ENCODE peak calls at places on chromosomes 2 and 18, in eight cellular contexts. S is psoas muscle; T is progenitor cell of endocrine pancreas; Q is A549; M is tibial artery; C is CD8-positive, alpha-beta T cell; R is nephron progenitor cell; E is IMR-90. U is an unnamed sample.

GRCh38 chr2:26540306-26540705 is 62.4 kb upstream of the OTOF start:
- DNase-seq in S (no peak), T (no peak), Q (no peak), M (peak), C (no peak), R (peak), E (no peak), U (no peak)

GRCh38 chr2:241566468-241566867 is 7.9 kb downstream of the BOK start:
- DNase-seq in S (no peak), T (no peak), Q (no peak), M (peak), C (no peak), R (no peak), E (no peak), U (no peak)

GRCh38 chr18:68121308-68121707 is 593.6 kb downstream of the TMX3 start:
- DNase-seq in S (no peak), T (no peak), Q (peak), M (no peak), C (no peak), R (no peak), E (peak), U (no peak)

GRCh38 chr2:60549250-60550150 is 4.0 kb downstream of the BCL11A start:
- DNase-seq in S (no peak), T (no peak), Q (no peak), M (no peak), C (no peak), R (peak), E (no peak), U (no peak)

GRCh38 chr2:11507517-11507916 is 26.3 kb upstream of the GREB1 start:
- DNase-seq in S (no peak), T (no peak), Q (no peak), M (no peak), C (no peak), R (no peak), E (no peak), U (no peak)

GRCh38 chr2:237254911-237255578 is 158.9 kb downstream of the COL6A3 start:
- DNase-seq in S (no peak), T (no peak), Q (no peak), M (no peak), C (no peak), R (no peak), E (peak), U (no peak)

GRCh38 chr2:19854596-19855235 is 47.1 kb downstream of the TTC32 start:
- DNase-seq in S (peak), T (no peak), Q (no peak), M (no peak), C (no peak), R (no peak), E (no peak), U (no peak)

GRCh38 chr18:77162580-77162979 is 30.0 kb upstream of the MBP start:
- DNase-seq in S (no peak), T (no peak), Q (no peak), M (no peak), C (no peak), R (no peak), E (no peak), U (no peak)

GRCh38 chr2:221517362-221518121 is 54.6 kb downstream of the EPHA4 start:
- DNase-seq in S (peak), T (no peak), Q (peak), M (no peak), C (peak), R (no peak), E (peak), U (peak)

GRCh38 chr2:217637268-217637615 is 365.6 kb downstream of the TNS1 start:
- DNase-seq in S (no peak), T (no peak), Q (no peak), M (no peak), C (no peak), R (peak), E (no peak), U (no peak)

GRCh38 chr2:68721482-68722071 is 13.0 kb upstream of the ARHGAP25 start:
- DNase-seq in S (no peak), T (no peak), Q (no peak), M (no peak), C (peak), R (no peak), E (no peak), U (no peak)

GRCh38 chr18:46051731-46052461 is 20.2 kb downstream of the PSTPIP2 start:
- DNase-seq in S (no peak), T (no peak), Q (peak), M (no peak), C (no peak), R (no peak), E (peak), U (no peak)

GRCh38 chr2:126725580-126725979 is 69.6 kb downstream of the GYPC start:
- DNase-seq in S (no peak), T (no peak), Q (no peak), M (no peak), C (no peak), R (no peak), E (no peak), U (no peak)

GRCh38 chr2:164620873-164621760 is at the start of gene GRB14:
- DNase-seq in S (peak), T (peak), Q (peak), M (no peak), C (no peak), R (peak), E (no peak), U (no peak)

GRCh38 chr18:69874058-69874457 is 73.6 kb downstream of the CD226 start:
- DNase-seq in S (no peak), T (no peak), Q (no peak), M (no peak), C (no peak), R (no peak), E (peak), U (no peak)

GRCh38 chr18:69880083-69880482 is 67.6 kb downstream of the CD226 start:
- DNase-seq in S (no peak), T (no peak), Q (no peak), M (no peak), C (no peak), R (no peak), E (no peak), U (no peak)

GRCh38 chr18:69872661-69873060 is 75.0 kb downstream of the CD226 start:
- DNase-seq in S (no peak), T (no peak), Q (no peak), M (no peak), C (no peak), R (no peak), E (no peak), U (no peak)

GRCh38 chr18:69878534-69878933 is 69.1 kb downstream of the CD226 start:
- DNase-seq in S (no peak), T (no peak), Q (no peak), M (no peak), C (no peak), R (no peak), E (no peak), U (no peak)

DNA sequence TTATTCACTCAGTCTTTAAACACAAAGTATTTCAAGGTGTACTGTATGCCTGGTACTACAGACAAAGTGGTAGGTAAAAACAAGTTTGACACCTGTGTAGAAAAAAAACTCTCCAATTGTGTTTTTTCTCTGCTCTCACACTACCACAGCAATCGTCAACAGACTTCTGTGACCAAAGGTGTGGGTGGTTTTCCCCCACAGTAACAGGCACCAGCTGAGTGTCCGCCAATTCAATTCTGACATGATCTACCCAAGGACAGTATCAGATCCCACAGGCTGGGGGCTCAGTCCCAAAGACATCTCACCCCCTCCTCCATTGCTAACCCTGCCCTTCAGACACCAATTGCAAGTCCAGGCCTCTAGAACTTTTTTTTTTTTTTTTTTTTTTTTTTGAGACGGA is 71.2 kb downstream of the CD226 start:
- DNase-seq in S (no peak), T (no peak), Q (no peak), M (no peak), C (peak), R (no peak), E (no peak), U (no peak)
- TF ChIP-seq CTCF in S (no peak), T (no peak), Q (no peak), M (no peak), C (no peak), R (no peak), E (no peak), U (no peak)

GRCh38 chr2:159680692-159681091 is 31.6 kb upstream of the MARCHF7 start:
- DNase-seq in S (no peak), T (no peak), Q (no peak), M (no peak), C (no peak), R (no peak), E (no peak), U (no peak)

DNA sequence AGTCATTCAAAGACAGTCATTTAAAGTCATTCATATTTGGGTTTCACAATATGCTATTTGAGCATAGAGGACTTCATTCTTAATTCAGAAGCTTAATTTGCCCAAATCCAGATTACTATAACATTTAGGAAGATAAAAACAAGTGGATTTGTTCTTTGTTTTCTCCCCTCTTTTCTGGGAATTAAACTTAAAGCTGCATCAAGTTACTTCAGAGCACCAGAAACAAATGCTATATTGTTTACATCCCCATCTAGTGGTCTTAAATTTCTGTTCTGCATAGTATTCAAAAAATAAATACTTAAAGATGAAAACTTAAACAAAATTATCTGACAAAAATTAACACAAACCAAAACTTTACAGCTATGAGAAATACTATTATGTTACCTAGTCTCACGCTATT is 34.7 kb upstream of the MARCHF7 start:
- DNase-seq in S (no peak), T (no peak), Q (peak), M (no peak), C (no peak), R (no peak), E (peak), U (no peak)
- TF ChIP-seq CTCF in S (peak), T (no peak), Q (peak), M (peak), C (no peak), R (no peak), E (peak), U (peak)

GRCh38 chr2:231711677-231712461 is 3.5 kb downstream of the PTMA start:
- DNase-seq in S (no peak), T (no peak), Q (no peak), M (no peak), C (no peak), R (no peak), E (no peak), U (no peak)

GRCh38 chr2:231715988-231716616 is 7.8 kb downstream of the PTMA start:
- DNase-seq in S (no peak), T (no peak), Q (no peak), M (no peak), C (no peak), R (no peak), E (peak), U (no peak)

GRCh38 chr2:231714639-231715498 is 6.5 kb downstream of the PTMA start:
- DNase-seq in S (peak), T (peak), Q (peak), M (peak), C (peak), R (peak), E (no peak), U (peak)

GRCh38 chr2:231715499-231715837 is 7.1 kb downstream of the PTMA start:
- DNase-seq in S (no peak), T (no peak), Q (no peak), M (no peak), C (no peak), R (no peak), E (no peak), U (no peak)

GRCh38 chr2:231713738-231714638 is 5.7 kb downstream of the PTMA start:
- DNase-seq in S (peak), T (peak), Q (peak), M (peak), C (peak), R (peak), E (peak), U (peak)
- TF ChIP-seq CTCF in S (peak), T (peak), Q (peak), M (peak), C (peak), R (peak), E (peak), U (peak)

DNA sequence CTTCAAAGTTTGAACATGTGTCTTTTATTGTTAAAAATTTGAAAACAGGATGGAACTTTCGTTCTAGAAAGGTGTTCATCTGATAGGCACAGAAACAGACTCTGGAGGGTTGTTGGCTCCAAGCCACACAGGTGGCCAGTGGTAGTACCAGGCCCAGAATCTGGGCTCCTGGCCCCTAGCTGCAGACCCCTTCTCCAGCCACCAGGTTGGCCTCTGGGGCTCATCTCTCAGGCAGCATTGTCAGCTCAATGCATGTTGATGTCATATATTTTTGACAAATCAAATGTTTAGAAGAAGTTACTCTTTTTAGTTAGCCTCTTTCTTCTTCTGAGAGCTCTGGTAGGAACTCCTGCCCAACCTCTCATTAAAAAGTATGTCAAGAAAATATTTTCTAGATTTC is 34.5 kb upstream of the CHRNA1 start:
- DNase-seq in S (no peak), T (no peak), Q (no peak), M (no peak), C (no peak), R (no peak), E (no peak), U (no peak)
- TF ChIP-seq CTCF in S (no peak), T (no peak), Q (no peak), M (no peak), C (no peak), R (no peak), E (no peak), U (no peak)

DNA sequence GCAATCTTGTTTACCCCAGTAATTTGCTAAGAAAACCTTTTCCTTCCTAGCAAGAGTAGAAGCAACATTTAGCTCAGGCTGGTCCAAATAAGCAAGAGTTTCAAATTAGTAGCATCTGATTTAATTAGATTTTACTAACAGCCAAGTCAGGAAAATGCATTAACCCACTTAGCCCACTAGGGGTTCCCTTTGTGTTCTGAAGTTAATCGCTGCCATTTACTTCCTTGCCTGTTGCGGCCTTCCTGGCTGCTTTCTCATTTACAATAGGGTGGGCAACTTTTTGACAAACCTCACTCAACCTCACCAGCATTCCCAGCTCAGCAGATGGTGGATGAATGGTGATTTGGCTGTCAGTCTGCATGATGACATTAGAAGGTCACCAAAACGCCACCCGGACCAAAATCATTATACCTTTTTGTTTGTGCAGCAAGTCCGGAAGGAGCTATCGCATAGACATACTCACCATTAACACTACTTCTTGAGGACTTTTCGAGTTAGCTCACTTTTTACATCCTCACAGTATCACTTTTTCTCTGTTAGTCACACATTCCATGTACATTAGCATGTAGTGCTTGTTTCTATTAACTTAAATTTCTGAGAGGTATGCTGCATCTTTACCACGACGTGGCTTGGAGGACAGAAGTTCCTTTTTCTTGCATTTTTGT is 101.5 kb upstream of the SETBP1 start:
- DNase-seq in S (no peak), T (no peak), Q (peak), M (no peak), C (no peak), R (no peak), E (peak), U (peak)
- TF ChIP-seq CTCF in S (peak), T (peak), Q (peak), M (peak), C (peak), R (peak), E (peak), U (peak)

GRCh38 chr18:62662799-62663173 is 52.6 kb upstream of the PHLPP1 start:
- DNase-seq in S (no peak), T (no peak), Q (no peak), M (no peak), C (no peak), R (no peak), E (no peak), U (no peak)

GRCh38 chr18:62655520-62656219 is 59.7 kb upstream of the PHLPP1 start:
- DNase-seq in S (no peak), T (no peak), Q (no peak), M (no peak), C (no peak), R (no peak), E (no peak), U (no peak)

GRCh38 chr18:62660741-62661140 is 54.6 kb upstream of the PHLPP1 start:
- DNase-seq in S (no peak), T (no peak), Q (no peak), M (no peak), C (no peak), R (no peak), E (no peak), U (no peak)

GRCh38 chr18:62658028-62658427 is 57.3 kb upstream of the PHLPP1 start:
- DNase-seq in S (no peak), T (no peak), Q (no peak), M (no peak), C (no peak), R (no peak), E (no peak), U (no peak)

GRCh38 chr18:62659698-62660097 is 55.6 kb upstream of the PHLPP1 start:
- DNase-seq in S (no peak), T (no peak), Q (no peak), M (no peak), C (no peak), R (no peak), E (no peak), U (no peak)
- TF ChIP-seq CTCF in S (no peak), T (no peak), Q (no peak), M (no peak), C (no peak), R (no peak), E (no peak), U (no peak)

DNA sequence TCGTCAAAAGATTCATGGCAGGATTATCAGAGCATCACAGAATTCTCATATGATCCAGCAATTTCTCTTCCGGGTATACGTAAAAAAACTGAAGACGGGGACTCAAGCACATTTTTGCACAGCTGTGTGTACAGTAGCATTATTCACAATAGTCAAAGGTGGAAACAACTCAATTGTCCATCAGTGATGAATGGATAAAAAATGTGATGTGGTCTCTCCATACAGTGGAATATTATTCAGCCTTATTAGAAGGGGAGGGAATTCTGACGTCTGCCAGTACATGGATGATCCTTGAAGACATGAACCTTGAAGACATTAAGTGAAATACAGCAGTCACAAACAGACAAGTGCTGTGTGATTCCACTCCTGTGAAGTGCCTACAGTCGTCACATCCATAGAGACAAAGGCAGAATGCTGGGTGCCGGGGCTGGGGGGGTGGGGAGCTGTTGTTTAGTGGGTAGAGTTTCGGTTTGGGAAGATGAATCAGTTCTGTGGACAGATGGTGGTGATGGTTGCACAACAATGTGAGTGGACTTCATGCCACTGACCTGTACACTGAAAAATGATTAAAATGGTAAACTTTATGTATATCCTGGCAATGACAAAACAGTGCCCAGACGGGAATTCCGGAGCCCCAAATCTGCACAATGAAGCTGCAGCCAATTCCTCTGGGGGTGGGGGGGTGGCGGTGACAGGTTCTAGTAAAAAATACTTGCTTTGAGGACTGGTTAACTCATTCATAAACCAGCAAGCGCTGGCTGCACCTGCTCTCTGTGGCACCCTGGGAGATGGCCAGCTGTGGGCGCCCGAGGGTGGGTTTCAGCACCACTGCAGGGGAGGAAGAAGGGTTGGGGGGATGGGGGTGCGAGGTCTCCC is 82.0 kb upstream of the HPCAL1 start:
- DNase-seq in S (no peak), T (no peak), Q (no peak), M (no peak), C (no peak), R (no peak), E (peak), U (no peak)
- TF ChIP-seq CTCF in S (no peak), T (no peak), Q (no peak), M (no peak), C (no peak), R (no peak), E (no peak), U (no peak)

U was measured in GM10248.